ENCODE peak calls at places on chromosome 9, in nine cellular contexts. W is astrocyte; Q is stimulated activated CD4-positive, alpha-beta T cell treated with anti-CD3 and anti-CD28 coated beads, Interleukin-2, amount 100 ng/mL, for 48 hours; D is NCI-H446; T is heart left ventricle; P is GM06990; R is MM.1S; N is LoVo; S is RWPE1. B is an unnamed sample.

GRCh38 chr9:96644137-96644536 is 11.0 kb downstream of the PRXL2C start:
- DNase-seq in P (no peak), T (no peak), D (no peak), R (no peak), W (no peak), Q (no peak), S (no peak), N (peak; percentile 20), B (peak; percentile 37)

GRCh38 chr9:15353892-15354291 is 46.9 kb upstream of the TTC39B start:
- DNase-seq in W (no peak), P (no peak), Q (no peak), S (no peak), N (no peak), R (no peak), D (no peak), T (no peak), B (no peak)

GRCh38 chr9:114869845-114870244 is 60.5 kb downstream of the TNFSF8 start:
- DNase-seq in N (no peak), W (no peak), P (no peak), S (no peak), D (no peak), T (no peak), Q (no peak), R (peak; percentile 40), B (no peak)

GRCh38 chr9:15576350-15577050 is 23.7 kb downstream of the CCDC171 start:
- DNase-seq in N (no peak), T (no peak), P (no peak), Q (no peak), D (no peak), S (no peak), R (no peak), W (no peak), B (no peak)

GRCh38 chr9:1870915-1871314 is 144.2 kb upstream of the SMARCA2 start:
- DNase-seq in R (no peak), D (no peak), S (no peak), Q (no peak), T (no peak), P (no peak), N (no peak), W (no peak), B (no peak)

GRCh38 chr9:137172907-137173794 is 1.3 kb upstream of the TMEM210 start:
- DNase-seq in D (no peak), T (no peak), R (no peak), W (no peak), S (no peak), Q (no peak), P (no peak), N (no peak), B (no peak)

GRCh38 chr9:112112519-112112918 is 62.6 kb downstream of the SUSD1 start:
- DNase-seq in S (peak; percentile 90), N (peak; percentile 32), Q (no peak), P (no peak), D (no peak), T (no peak), W (peak; percentile 96), R (no peak), B (peak; percentile 74)

GRCh38 chr9:9747787-9748186 is 865.0 kb downstream of the PTPRD start:
- DNase-seq in W (peak; percentile 43), S (no peak), D (no peak), R (peak; percentile 31), P (no peak), T (no peak), N (no peak), Q (no peak), B (no peak)

GRCh38 chr9:85483214-85483613 is 258.5 kb downstream of the AGTPBP1 start:
- DNase-seq in S (no peak), W (no peak), P (no peak), R (peak; percentile 41), N (peak; percentile 22), D (no peak), T (no peak), Q (no peak), B (peak; percentile 32)

GRCh38 chr9:13278368-13279246 is 885 bp downstream of the MPDZ start:
- DNase-seq in N (no peak), W (peak; percentile 80), Q (no peak), P (no peak), T (peak; percentile 73), R (no peak), D (peak; percentile 69), S (peak; percentile 22), B (peak; percentile 53)

GRCh38 chr9:92947268-92948031 is at the start of gene FGD3:
- DNase-seq in P (no peak), R (no peak), Q (no peak), W (peak; percentile 5), N (peak; percentile 16), D (no peak), S (peak; percentile 54), T (peak; percentile 32), B (no peak)

B was measured in A549.